ENCODE peak calls at places on chromosomes 6 and 20, in eight cellular contexts. V, F, H, A, X, E, Z and G are unnamed samples.

GRCh38 chr6:54830216-54830615 is 16.4 kb upstream of the FAM83B start:
- DNase-seq in V (no peak), F (no peak), H (no peak), A (no peak), X (no peak), E (no peak), Z (no peak), G (no peak)

GRCh38 chr6:127737768-127738167 is 160.8 kb downstream of the C6orf58 start:
- DNase-seq in V (no peak), F (no peak), H (no peak), A (no peak), X (no peak), E (no peak), Z (no peak), G (no peak)

GRCh38 chr20:237918-238317 is 10.9 kb downstream of the DEFB129 start:
- DNase-seq in V (no peak), F (no peak), H (no peak), A (no peak), X (no peak), E (no peak), Z (no peak), G (no peak)

GRCh38 chr20:4780245-4780644 is 58.5 kb downstream of the PRND start:
- DNase-seq in V (no peak), F (no peak), H (no peak), A (no peak), X (no peak), E (no peak), Z (no peak), G (no peak)

GRCh38 chr6:88490865-88491264 is 324.7 kb upstream of the CNR1 start:
- DNase-seq in V (no peak), F (no peak), H (peak), A (no peak), X (no peak), E (no peak), Z (no peak), G (no peak)

GRCh38 chr6:145756170-145756662 is 20.9 kb upstream of the EPM2A start:
- DNase-seq in V (peak), F (peak), H (peak), A (no peak), X (no peak), E (peak), Z (no peak), G (no peak)

GRCh38 chr20:49510562-49511117 is 28.2 kb upstream of the KCNB1 start:
- DNase-seq in V (no peak), F (no peak), H (peak), A (no peak), X (no peak), E (peak), Z (no peak), G (no peak)

GRCh38 chr6:137873273-137873762 is 6.3 kb downstream of the TNFAIP3 start:
- DNase-seq in V (no peak), F (peak), H (peak), A (no peak), X (no peak), E (peak), Z (peak), G (no peak)

GRCh38 chr20:30168025-30168799 is 1089.3 kb upstream of the DEFB115 start:
- DNase-seq in V (no peak), F (no peak), H (no peak), A (no peak), X (no peak), E (no peak), Z (no peak), G (no peak)

GRCh38 chr6:164150221-164150620 is 735.7 kb downstream of the QKI start:
- DNase-seq in V (no peak), F (no peak), H (no peak), A (no peak), X (no peak), E (no peak), Z (no peak), G (no peak)

GRCh38 chr6:127266892-127267741 is 453 bp downstream of the RNF146 start:
- DNase-seq in V (peak), F (peak), H (peak), A (peak), X (no peak), E (peak), Z (peak), G (peak)

GRCh38 chr6:67606905-67607828 is 1027.9 kb upstream of the ADGRB3 start:
- DNase-seq in V (no peak), F (no peak), H (peak), A (no peak), X (peak), E (no peak), Z (no peak), G (no peak)

GRCh38 chr6:408599-409102 is 17.1 kb downstream of the IRF4 start:
- DNase-seq in V (peak), F (peak), H (peak), A (peak), X (no peak), E (no peak), Z (no peak), G (no peak)

GRCh38 chr20:23021541-23021940 is 13.6 kb upstream of the SSTR4 start:
- DNase-seq in V (no peak), F (no peak), H (no peak), A (no peak), X (no peak), E (no peak), Z (no peak), G (no peak)

GRCh38 chr20:50813801-50814200 is 18.9 kb downstream of the BCAS4 start:
- DNase-seq in V (no peak), F (no peak), H (no peak), A (no peak), X (no peak), E (no peak), Z (no peak), G (no peak)

GRCh38 chr6:4314201-4314707 is 178.9 kb upstream of the ECI2 start:
- DNase-seq in V (no peak), F (no peak), H (no peak), A (no peak), X (no peak), E (no peak), Z (no peak), G (no peak)

GRCh38 chr6:3585320-3585935 is 128.6 kb upstream of the SLC22A23 start:
- DNase-seq in V (no peak), F (no peak), H (peak), A (no peak), X (no peak), E (no peak), Z (no peak), G (no peak)

GRCh38 chr20:63590218-63591146 is 16.4 kb upstream of the HELZ2 start:
- DNase-seq in V (no peak), F (no peak), H (no peak), A (no peak), X (no peak), E (no peak), Z (no peak), G (no peak)

GRCh38 chr20:63696628-63697356 is at the start of gene TNFRSF6B:
- DNase-seq in V (no peak), F (no peak), H (no peak), A (no peak), X (no peak), E (no peak), Z (no peak), G (peak)

GRCh38 chr20:52001999-52002666 is 189.4 kb downstream of the ZFP64 start:
- DNase-seq in V (no peak), F (no peak), H (no peak), A (no peak), X (peak), E (no peak), Z (no peak), G (no peak)

GRCh38 chr6:85506441-85507093 is 56.7 kb downstream of the NT5E start:
- DNase-seq in V (no peak), F (no peak), H (no peak), A (no peak), X (no peak), E (no peak), Z (no peak), G (no peak)

GRCh38 chr6:125824946-125825786 is 34.4 kb downstream of the NCOA7 start:
- DNase-seq in V (no peak), F (no peak), H (no peak), A (no peak), X (no peak), E (no peak), Z (no peak), G (no peak)

GRCh38 chr6:157912326-157912725 is 69.3 kb upstream of the SYNJ2 start:
- DNase-seq in V (no peak), F (peak), H (peak), A (no peak), X (no peak), E (no peak), Z (no peak), G (no peak)

GRCh38 chr20:20138301-20139064 is 86.2 kb downstream of the CFAP61 start:
- DNase-seq in V (no peak), F (no peak), H (no peak), A (no peak), X (no peak), E (no peak), Z (no peak), G (no peak)

GRCh38 chr6:45448417-45449389 is 71.0 kb upstream of the SUPT3H start:
- DNase-seq in V (no peak), F (no peak), H (no peak), A (no peak), X (no peak), E (no peak), Z (no peak), G (no peak)

GRCh38 chr6:142960098-142960497 is 15.1 kb upstream of the HIVEP2 start:
- DNase-seq in V (no peak), F (peak), H (peak), A (no peak), X (no peak), E (no peak), Z (no peak), G (no peak)

GRCh38 chr6:12538881-12539357 is 177.6 kb upstream of the PHACTR1 start:
- DNase-seq in V (no peak), F (peak), H (no peak), A (no peak), X (no peak), E (no peak), Z (peak), G (no peak)

GRCh38 chr6:57242505-57242904 is 20.4 kb upstream of the RAB23 start:
- DNase-seq in V (no peak), F (peak), H (peak), A (no peak), X (no peak), E (peak), Z (no peak), G (no peak)

GRCh38 chr20:10861086-10861485 is 187.3 kb upstream of the JAG1 start:
- DNase-seq in V (no peak), F (peak), H (peak), A (no peak), X (no peak), E (no peak), Z (no peak), G (no peak)

GRCh38 chr20:58182521-58183140 is 45.8 kb downstream of the ANKRD60 start:
- DNase-seq in V (no peak), F (no peak), H (no peak), A (no peak), X (no peak), E (no peak), Z (no peak), G (no peak)

GRCh38 chr6:26031151-26031594 is 56.1 kb upstream of the HFE start:
- DNase-seq in V (no peak), F (peak), H (peak), A (no peak), X (no peak), E (no peak), Z (no peak), G (no peak)

GRCh38 chr6:29743568-29743967 is 20.3 kb downstream of the HLA-F start:
- DNase-seq in V (no peak), F (no peak), H (no peak), A (no peak), X (no peak), E (no peak), Z (no peak), G (no peak)

GRCh38 chr6:129679250-129679649 is 30.7 kb downstream of the ARHGAP18 start:
- DNase-seq in V (no peak), F (no peak), H (peak), A (no peak), X (no peak), E (no peak), Z (no peak), G (no peak)

GRCh38 chr6:134323698-134324097 is 5.8 kb upstream of the SGK1 start:
- DNase-seq in V (no peak), F (no peak), H (no peak), A (no peak), X (no peak), E (no peak), Z (no peak), G (no peak)

GRCh38 chr6:19731286-19731685 is 105.9 kb upstream of the ID4 start:
- DNase-seq in V (no peak), F (peak), H (peak), A (no peak), X (no peak), E (no peak), Z (no peak), G (no peak)

GRCh38 chr20:44395963-44396340 is 40.5 kb downstream of the HNF4A start:
- DNase-seq in V (no peak), F (no peak), H (no peak), A (no peak), X (no peak), E (no peak), Z (no peak), G (no peak)

GRCh38 chr20:54431545-54431944 is 43.8 kb upstream of the DOK5 start:
- DNase-seq in V (no peak), F (peak), H (no peak), A (no peak), X (peak), E (no peak), Z (no peak), G (no peak)

GRCh38 chr20:51376121-51376520 is 166.4 kb downstream of the NFATC2 start:
- DNase-seq in V (no peak), F (no peak), H (no peak), A (no peak), X (no peak), E (no peak), Z (no peak), G (no peak)

GRCh38 chr6:28207244-28208179 is 17.6 kb upstream of the ZSCAN9 start:
- DNase-seq in V (peak), F (peak), H (peak), A (no peak), X (no peak), E (no peak), Z (no peak), G (peak)

GRCh38 chr20:61765871-61766654 is 299.6 kb downstream of the TAF4 start:
- DNase-seq in V (no peak), F (no peak), H (no peak), A (no peak), X (no peak), E (no peak), Z (no peak), G (no peak)